ENCODE peak calls at places on chromosomes 5 and 9, in six cellular contexts. One of them, this sample, is unnamed.
A peak's percentile ranks its signal among the peaks of the same experiment; 100 is the strongest.

GRCh38 chr5:37836173-37837100 is 3.4 kb downstream of the GDNF start:
- DNase-seq in transverse colon: no peak
- DNase-seq in right lobe of liver: no peak
- DNase-seq in psoas muscle: peak; percentile 59
- DNase-seq in tibial artery: no peak
- DNase-seq in upper lobe of right lung: no peak
- DNase-seq in this sample: peak; percentile 78

GRCh38 chr5:107615173-107615856 is 55.4 kb downstream of the EFNA5 start:
- DNase-seq in transverse colon: no peak
- DNase-seq in right lobe of liver: no peak
- DNase-seq in psoas muscle: no peak
- DNase-seq in tibial artery: no peak
- DNase-seq in upper lobe of right lung: no peak
- DNase-seq in this sample: no peak

GRCh38 chr5:2801602-2802525 is 50.4 kb upstream of the IRX2 start:
- DNase-seq in transverse colon: no peak
- DNase-seq in right lobe of liver: no peak
- DNase-seq in psoas muscle: no peak
- DNase-seq in tibial artery: no peak
- DNase-seq in upper lobe of right lung: no peak
- DNase-seq in this sample: no peak

GRCh38 chr5:62315376-62316049 is 9.5 kb downstream of the KIF2A start:
- DNase-seq in transverse colon: no peak
- DNase-seq in right lobe of liver: no peak
- DNase-seq in psoas muscle: no peak
- DNase-seq in tibial artery: no peak
- DNase-seq in upper lobe of right lung: no peak
- DNase-seq in this sample: no peak

GRCh38 chr5:167057665-167058064 is 1233.8 kb upstream of the WWC1 start:
- DNase-seq in transverse colon: no peak
- DNase-seq in right lobe of liver: no peak
- DNase-seq in psoas muscle: no peak
- DNase-seq in tibial artery: no peak
- DNase-seq in upper lobe of right lung: no peak
- DNase-seq in this sample: no peak

GRCh38 chr5:115379622-115380344 is 83.3 kb upstream of the CCDC112 start:
- DNase-seq in transverse colon: peak; percentile 32
- DNase-seq in right lobe of liver: no peak
- DNase-seq in psoas muscle: no peak
- DNase-seq in tibial artery: no peak
- DNase-seq in upper lobe of right lung: no peak
- DNase-seq in this sample: no peak

GRCh38 chr5:68248896-68249295 is 33.3 kb downstream of the PIK3R1 start:
- DNase-seq in transverse colon: no peak
- DNase-seq in right lobe of liver: no peak
- DNase-seq in psoas muscle: no peak
- DNase-seq in tibial artery: no peak
- DNase-seq in upper lobe of right lung: no peak
- DNase-seq in this sample: no peak

GRCh38 chr5:395921-396714 is 46.9 kb upstream of the EXOC3 start:
- DNase-seq in transverse colon: no peak
- DNase-seq in right lobe of liver: peak; percentile 27
- DNase-seq in psoas muscle: peak; percentile 32
- DNase-seq in tibial artery: peak; percentile 56
- DNase-seq in upper lobe of right lung: peak; percentile 52
- DNase-seq in this sample: no peak

GRCh38 chr5:28862137-28862859 is 1823.9 kb upstream of the CDH9 start:
- DNase-seq in transverse colon: no peak
- DNase-seq in right lobe of liver: no peak
- DNase-seq in psoas muscle: no peak
- DNase-seq in tibial artery: no peak
- DNase-seq in upper lobe of right lung: no peak
- DNase-seq in this sample: no peak

GRCh38 chr5:132479812-132480441 is 10.6 kb downstream of the IRF1 start:
- DNase-seq in transverse colon: no peak
- DNase-seq in right lobe of liver: no peak
- DNase-seq in psoas muscle: no peak
- DNase-seq in tibial artery: no peak
- DNase-seq in upper lobe of right lung: no peak
- DNase-seq in this sample: no peak

GRCh38 chr9:73149371-73150067 is 2.1 kb upstream of the ANXA1 start:
- DNase-seq in transverse colon: no peak
- DNase-seq in right lobe of liver: no peak
- DNase-seq in psoas muscle: no peak
- DNase-seq in tibial artery: no peak
- DNase-seq in upper lobe of right lung: no peak
- DNase-seq in this sample: no peak

GRCh38 chr5:36462295-36463021 is 143.9 kb upstream of the SLC1A3 start:
- DNase-seq in transverse colon: no peak
- DNase-seq in right lobe of liver: no peak
- DNase-seq in psoas muscle: no peak
- DNase-seq in tibial artery: no peak
- DNase-seq in upper lobe of right lung: no peak
- DNase-seq in this sample: no peak

GRCh38 chr9:93192721-93193372 is 8.9 kb downstream of the WNK2 start:
- DNase-seq in transverse colon: no peak
- DNase-seq in right lobe of liver: no peak
- DNase-seq in psoas muscle: peak; percentile 8
- DNase-seq in tibial artery: no peak
- DNase-seq in upper lobe of right lung: no peak
- DNase-seq in this sample: peak; percentile 41

GRCh38 chr9:136901516-136902258 is 15.4 kb downstream of the TRAF2 start:
- DNase-seq in transverse colon: peak; percentile 79
- DNase-seq in right lobe of liver: no peak
- DNase-seq in psoas muscle: peak; percentile 67
- DNase-seq in tibial artery: peak; percentile 88
- DNase-seq in upper lobe of right lung: no peak
- DNase-seq in this sample: peak; percentile 75

GRCh38 chr9:111438576-111439235 is 45.5 kb downstream of the ECPAS start:
- DNase-seq in transverse colon: no peak
- DNase-seq in right lobe of liver: no peak
- DNase-seq in psoas muscle: no peak
- DNase-seq in tibial artery: no peak
- DNase-seq in upper lobe of right lung: no peak
- DNase-seq in this sample: no peak

GRCh38 chr5:119019431-119020348 is 31.3 kb upstream of the DTWD2 start:
- DNase-seq in transverse colon: no peak
- DNase-seq in right lobe of liver: no peak
- DNase-seq in psoas muscle: no peak
- DNase-seq in tibial artery: no peak
- DNase-seq in upper lobe of right lung: no peak
- DNase-seq in this sample: no peak

GRCh38 chr5:136453199-136453598 is 87.9 kb upstream of the TRPC7 start:
- DNase-seq in transverse colon: no peak
- DNase-seq in right lobe of liver: no peak
- DNase-seq in psoas muscle: no peak
- DNase-seq in tibial artery: no peak
- DNase-seq in upper lobe of right lung: no peak
- DNase-seq in this sample: no peak

GRCh38 chr5:84381501-84382362 is 2.9 kb downstream of the EDIL3 start:
- DNase-seq in transverse colon: peak; percentile 11
- DNase-seq in right lobe of liver: no peak
- DNase-seq in psoas muscle: no peak
- DNase-seq in tibial artery: no peak
- DNase-seq in upper lobe of right lung: no peak
- DNase-seq in this sample: no peak

GRCh38 chr5:135425641-135426040 is 21.5 kb downstream of the DCANP1 start:
- DNase-seq in transverse colon: no peak
- DNase-seq in right lobe of liver: no peak
- DNase-seq in psoas muscle: no peak
- DNase-seq in tibial artery: no peak
- DNase-seq in upper lobe of right lung: no peak
- DNase-seq in this sample: no peak
- H3K4me1 ChIP-seq in transverse colon: no peaks in the 10 kb centered on the region
- H3K4me1 ChIP-seq in right lobe of liver: no peaks in the 10 kb centered on the region
- H3K4me1 ChIP-seq in psoas muscle: no peaks in the 10 kb centered on the region
- H3K4me1 ChIP-seq in tibial artery: no peaks in the 10 kb centered on the region
- H3K4me1 ChIP-seq in upper lobe of right lung: no peaks in the 10 kb centered on the region
- H3K4me1 ChIP-seq in this sample: peaks cover 3% of the 10 kb centered on the region

DNA sequence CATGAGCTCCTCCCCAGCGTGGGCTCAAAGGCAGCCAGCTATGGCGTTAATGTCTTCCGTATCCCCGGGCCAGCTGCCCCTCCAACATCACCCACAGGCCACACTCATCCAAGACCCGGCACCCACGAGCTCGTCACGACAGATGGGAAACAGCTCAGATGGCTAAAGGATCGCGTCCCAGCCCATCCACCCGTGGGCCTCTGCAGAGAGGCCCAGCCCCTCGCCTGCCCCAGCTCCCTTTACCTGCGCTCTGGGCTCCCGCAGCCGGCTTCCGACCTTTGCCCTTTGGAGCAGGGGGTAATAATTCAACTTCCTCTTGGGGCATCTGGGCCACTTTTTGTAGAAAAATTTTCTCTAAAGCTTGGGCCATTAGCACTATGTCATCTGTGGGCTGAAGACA is 16.5 kb downstream of the BRD3 start:
- DNase-seq in transverse colon: no peak
- DNase-seq in right lobe of liver: no peak
- DNase-seq in psoas muscle: peak; percentile 42
- DNase-seq in tibial artery: no peak
- DNase-seq in upper lobe of right lung: no peak
- DNase-seq in this sample: no peak
- H3K27ac ChIP-seq in transverse colon: no peak overlapping the region
- H3K27ac ChIP-seq in right lobe of liver: no peak overlapping the region
- H3K27ac ChIP-seq in psoas muscle: no peak overlapping the region
- H3K27ac ChIP-seq in tibial artery: no peak overlapping the region
- H3K27ac ChIP-seq in upper lobe of right lung: no peak overlapping the region
- H3K27ac ChIP-seq in this sample: no peak overlapping the region

GRCh38 chr9:14318934-14319513 is 5.1 kb upstream of the NFIB start:
- DNase-seq in transverse colon: no peak
- DNase-seq in right lobe of liver: no peak
- DNase-seq in psoas muscle: no peak
- DNase-seq in tibial artery: no peak
- DNase-seq in upper lobe of right lung: no peak
- DNase-seq in this sample: no peak

GRCh38 chr9:14314929-14315753 is 1.2 kb upstream of the NFIB start:
- DNase-seq in transverse colon: peak; percentile 91
- DNase-seq in right lobe of liver: peak; percentile 98
- DNase-seq in psoas muscle: peak; percentile 98
- DNase-seq in tibial artery: peak; percentile 98
- DNase-seq in upper lobe of right lung: peak; percentile 97
- DNase-seq in this sample: peak; percentile 99

GRCh38 chr9:14316574-14317304 is 2.8 kb upstream of the NFIB start:
- DNase-seq in transverse colon: no peak
- DNase-seq in right lobe of liver: no peak
- DNase-seq in psoas muscle: peak; percentile 52
- DNase-seq in tibial artery: peak; percentile 76
- DNase-seq in upper lobe of right lung: no peak
- DNase-seq in this sample: peak; percentile 28

GRCh38 chr9:14315754-14316573 is 2.0 kb upstream of the NFIB start:
- DNase-seq in transverse colon: peak; percentile 22
- DNase-seq in right lobe of liver: peak; percentile 51
- DNase-seq in psoas muscle: peak; percentile 65
- DNase-seq in tibial artery: peak; percentile 73
- DNase-seq in upper lobe of right lung: peak; percentile 67
- DNase-seq in this sample: peak; percentile 74

GRCh38 chr9:14317667-14318255 is 3.8 kb upstream of the NFIB start:
- DNase-seq in transverse colon: no peak
- DNase-seq in right lobe of liver: no peak
- DNase-seq in psoas muscle: no peak
- DNase-seq in tibial artery: no peak
- DNase-seq in upper lobe of right lung: no peak
- DNase-seq in this sample: no peak
- H3K4me3 ChIP-seq in transverse colon: no peak overlapping the region
- H3K4me3 ChIP-seq in right lobe of liver: no peak overlapping the region
- H3K4me3 ChIP-seq in psoas muscle: peak overlapping the region; percentile 93
- H3K4me3 ChIP-seq in tibial artery: peak overlapping the region; percentile 96
- H3K4me3 ChIP-seq in upper lobe of right lung: peak overlapping the region; percentile 73
- H3K4me3 ChIP-seq in this sample: peak overlapping the region; percentile 89

GRCh38 chr9:104915049-104915448 is 12.9 kb downstream of the ABCA1 start:
- DNase-seq in transverse colon: no peak
- DNase-seq in right lobe of liver: no peak
- DNase-seq in psoas muscle: peak; percentile 60
- DNase-seq in tibial artery: no peak
- DNase-seq in upper lobe of right lung: no peak
- DNase-seq in this sample: no peak
- H3K4me1 ChIP-seq in transverse colon: peaks cover 13% of the 10 kb centered on the region
- H3K4me1 ChIP-seq in right lobe of liver: peaks cover 78% of the 10 kb centered on the region
- H3K4me1 ChIP-seq in psoas muscle: peaks cover 82% of the 10 kb centered on the region
- H3K4me1 ChIP-seq in tibial artery: no peaks in the 10 kb centered on the region
- H3K4me1 ChIP-seq in upper lobe of right lung: peaks cover 42% of the 10 kb centered on the region
- H3K4me1 ChIP-seq in this sample: peaks cover 6% of the 10 kb centered on the region

GRCh38 chr9:89550516-89550915 is 52.6 kb upstream of the SEMA4D start:
- DNase-seq in transverse colon: no peak
- DNase-seq in right lobe of liver: peak; percentile 34
- DNase-seq in psoas muscle: no peak
- DNase-seq in tibial artery: no peak
- DNase-seq in upper lobe of right lung: no peak
- DNase-seq in this sample: no peak
- H3K27ac ChIP-seq in transverse colon: no peak overlapping the region
- H3K27ac ChIP-seq in right lobe of liver: no peak overlapping the region
- H3K27ac ChIP-seq in psoas muscle: no peak overlapping the region
- H3K27ac ChIP-seq in tibial artery: no peak overlapping the region
- H3K27ac ChIP-seq in upper lobe of right lung: no peak overlapping the region
- H3K27ac ChIP-seq in this sample: no peak overlapping the region